ENCODE peak calls at places on chromosomes 11 and 22, in ten cellular contexts. N is pancreas, C is mammary epithelial cell, Z is heart left ventricle, V is DND-41, J is GM23338, I is tibial artery, O is BJ, F is fibroblast of lung, H is dorsolateral prefrontal cortex. P is an unnamed sample.
A peak's percentile ranks its signal among the peaks of the same experiment; 100 is the strongest.

GRCh38 chr22:31953251-31953650 is 8.9 kb downstream of the YWHAH start:
- DNase-seq in N (no peak), C (no peak), Z (no peak), V (no peak), J (no peak), I (no peak), O (no peak), F (no peak), H (no peak), P (no peak)

GRCh38 chr11:75946531-75947530 is 131.8 kb downstream of the UVRAG start:
- DNase-seq in N (no peak), C (peak; percentile 28), Z (peak; percentile 25), V (peak; percentile 44), J (peak; percentile 5), I (peak; percentile 25), O (no peak), F (peak; percentile 84), H (no peak), P (peak; percentile 48)

GRCh38 chr22:45441158-45441557 is 27.7 kb downstream of the RIBC2 start:
- DNase-seq in N (peak; percentile 57), C (peak; percentile 46), Z (peak; percentile 43), V (peak; percentile 21), J (peak; percentile 77), I (peak; percentile 70), O (no peak), F (peak; percentile 51), H (peak; percentile 42), P (no peak)

GRCh38 chr11:134535029-134536025 is 123.3 kb upstream of the B3GAT1 start:
- DNase-seq in N (no peak), C (no peak), Z (peak; percentile 9), V (no peak), J (no peak), I (no peak), O (no peak), F (no peak), H (no peak), P (no peak)

GRCh38 chr11:11279956-11280689 is 72.9 kb downstream of the CSNK2A3 start:
- DNase-seq in N (no peak), C (no peak), Z (no peak), V (peak; percentile 43), J (peak; percentile 26), I (no peak), O (no peak), F (peak; percentile 18), H (no peak), P (no peak)

GRCh38 chr11:14643697-14644395 is at the start of gene PDE3B:
- DNase-seq in N (peak; percentile 86), C (peak; percentile 36), Z (peak; percentile 87), V (peak; percentile 74), J (peak; percentile 91), I (peak; percentile 50), O (no peak), F (peak; percentile 55), H (peak; percentile 71), P (no peak)

GRCh38 chr22:26893034-26893710 is 235.8 kb downstream of the MIAT start:
- DNase-seq in N (no peak), C (no peak), Z (no peak), V (no peak), J (peak; percentile 19), I (no peak), O (no peak), F (peak; percentile 48), H (no peak), P (no peak)

GRCh38 chr11:132632641-132633124 is 899.6 kb downstream of the OPCML start:
- DNase-seq in N (no peak), C (peak; percentile 97), Z (no peak), V (no peak), J (no peak), I (no peak), O (peak; percentile 98), F (peak; percentile 99), H (peak; percentile 43), P (peak; percentile 93)

GRCh38 chr11:117232911-117233409 is 489 bp downstream of the RNF214 start:
- DNase-seq in N (peak; percentile 50), C (no peak), Z (no peak), V (no peak), J (peak; percentile 49), I (no peak), O (no peak), F (no peak), H (no peak), P (no peak)

GRCh38 chr11:35146711-35147110 is 7.7 kb downstream of the CD44 start:
- DNase-seq in N (no peak), C (no peak), Z (no peak), V (no peak), J (no peak), I (no peak), O (no peak), F (peak; percentile 48), H (no peak), P (no peak)

GRCh38 chr22:49574861-49575702 is 252.6 kb downstream of the BRD1 start:
- DNase-seq in N (no peak), C (no peak), Z (peak; percentile 23), V (no peak), J (no peak), I (no peak), O (no peak), F (no peak), H (no peak), P (no peak)
- H3K4me3 ChIP-seq in N (no peak overlapping the region), C (no peak overlapping the region), Z (peak overlapping the region; percentile 22), V (no peak overlapping the region), J (no peak overlapping the region), I (no peak overlapping the region), O (no peak overlapping the region), F (no peak overlapping the region), H (no peak overlapping the region), P (no peak overlapping the region)

GRCh38 chr11:1487091-1487850 is 692 bp upstream of the MOB2 start:
- DNase-seq in N (no peak), C (no peak), Z (no peak), V (no peak), J (no peak), I (peak; percentile 33), O (no peak), F (no peak), H (peak; percentile 17), P (no peak)
- H3K4me3 ChIP-seq in N (no peak overlapping the region), C (no peak overlapping the region), Z (no peak overlapping the region), V (no peak overlapping the region), J (no peak overlapping the region), I (peak overlapping the region; percentile 58), O (no peak overlapping the region), F (no peak overlapping the region), H (no peak overlapping the region), P (no peak overlapping the region)

GRCh38 chr11:94183886-94184264 is 55.2 kb downstream of the PANX1 start:
- DNase-seq in N (peak; percentile 86), C (peak; percentile 48), Z (peak; percentile 46), V (no peak), J (peak; percentile 83), I (peak; percentile 31), O (no peak), F (peak; percentile 54), H (peak; percentile 37), P (peak; percentile 14)
- H3K4me3 ChIP-seq in N (no peak overlapping the region), C (no peak overlapping the region), Z (no peak overlapping the region), V (no peak overlapping the region), J (no peak overlapping the region), I (no peak overlapping the region), O (no peak overlapping the region), F (no peak overlapping the region), H (no peak overlapping the region), P (no peak overlapping the region)

GRCh38 chr22:20751185-20751851 is 22.6 kb upstream of the SERPIND1 start:
- DNase-seq in N (no peak), C (no peak), Z (no peak), V (no peak), J (peak; percentile 75), I (no peak), O (no peak), F (no peak), H (no peak), P (no peak)
- H3K4me3 ChIP-seq in N (no peak overlapping the region), C (no peak overlapping the region), Z (no peak overlapping the region), V (no peak overlapping the region), J (no peak overlapping the region), I (no peak overlapping the region), O (no peak overlapping the region), F (no peak overlapping the region), H (no peak overlapping the region), P (no peak overlapping the region)

DNA sequence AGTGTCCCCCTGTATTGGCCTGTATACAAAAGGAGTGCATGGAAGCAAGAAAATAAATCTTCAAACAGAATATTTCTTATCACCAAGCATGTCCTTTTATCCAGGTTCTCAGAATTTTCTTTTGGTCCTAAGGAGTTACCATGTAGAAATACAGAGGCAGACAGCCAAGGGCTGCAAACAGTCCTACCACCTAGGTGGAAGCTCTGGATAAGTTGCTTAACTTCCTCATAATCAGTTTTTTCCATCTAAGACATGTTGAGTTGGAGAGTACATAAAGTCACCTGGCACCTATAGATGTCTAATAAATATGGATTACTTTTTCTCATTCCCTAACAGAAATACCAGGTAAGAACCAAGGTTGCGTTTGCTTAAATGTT is 57.0 kb upstream of the BLID start:
- DNase-seq in N (no peak), C (no peak), Z (no peak), V (no peak), J (no peak), I (no peak), O (no peak), F (no peak), H (no peak), P (no peak)
- H3K4me3 ChIP-seq in N (no peak overlapping the region), C (no peak overlapping the region), Z (no peak overlapping the region), V (no peak overlapping the region), J (no peak overlapping the region), I (no peak overlapping the region), O (no peak overlapping the region), F (no peak overlapping the region), H (no peak overlapping the region), P (no peak overlapping the region)